ENCODE peak calls at places on chromosomes 6 and 20, in four cellular contexts. One of them, this sample, is unnamed.
A peak's percentile ranks its signal among the peaks of the same experiment; 100 is the strongest.

GRCh38 chr6:53342210-53342609 is 6.5 kb downstream of the ELOVL5 start:
- DNase-seq in LNCaP clone FGC: no peak
- DNase-seq in GM12865: no peak
- DNase-seq in heart left ventricle: no peak
- DNase-seq in this sample: no peak

GRCh38 chr6:66496659-66497058 is 789.6 kb upstream of the EYS start:
- DNase-seq in heart left ventricle: no peak
- DNase-seq in LNCaP clone FGC: peak; percentile 17
- DNase-seq in GM12865: no peak
- DNase-seq in this sample: peak; percentile 60

GRCh38 chr6:41894366-41895299 is 542 bp downstream of the USP49 start:
- DNase-seq in heart left ventricle: no peak
- DNase-seq in LNCaP clone FGC: no peak
- DNase-seq in GM12865: no peak
- DNase-seq in this sample: no peak

GRCh38 chr6:65170273-65170672 is 536.8 kb downstream of the EYS start:
- DNase-seq in GM12865: no peak
- DNase-seq in LNCaP clone FGC: no peak
- DNase-seq in heart left ventricle: no peak
- DNase-seq in this sample: no peak

GRCh38 chr6:119179842-119180241 is 101.4 kb upstream of the FAM184A start:
- DNase-seq in LNCaP clone FGC: no peak
- DNase-seq in heart left ventricle: no peak
- DNase-seq in GM12865: no peak
- DNase-seq in this sample: no peak

GRCh38 chr6:130681028-130681427 is 146.2 kb upstream of the SMLR1 start:
- DNase-seq in LNCaP clone FGC: no peak
- DNase-seq in GM12865: no peak
- DNase-seq in heart left ventricle: no peak
- DNase-seq in this sample: no peak

GRCh38 chr20:49990310-49990720 is 7.5 kb downstream of the SNAI1 start:
- DNase-seq in GM12865: no peak
- DNase-seq in heart left ventricle: no peak
- DNase-seq in LNCaP clone FGC: no peak
- DNase-seq in this sample: no peak

GRCh38 chr6:84356907-84357306 is 129.5 kb upstream of the CEP162 start:
- DNase-seq in LNCaP clone FGC: no peak
- DNase-seq in heart left ventricle: no peak
- DNase-seq in GM12865: no peak
- DNase-seq in this sample: no peak

GRCh38 chr6:39452306-39452705 is 129.8 kb upstream of the KCNK16 start:
- DNase-seq in GM12865: peak; percentile 8
- DNase-seq in LNCaP clone FGC: no peak
- DNase-seq in heart left ventricle: no peak
- DNase-seq in this sample: no peak

GRCh38 chr6:12456343-12456742 is 166.2 kb downstream of the EDN1 start:
- DNase-seq in GM12865: no peak
- DNase-seq in LNCaP clone FGC: no peak
- DNase-seq in heart left ventricle: no peak
- DNase-seq in this sample: no peak

GRCh38 chr20:61881416-61881815 is 184.3 kb downstream of the TAF4 start:
- DNase-seq in GM12865: no peak
- DNase-seq in heart left ventricle: no peak
- DNase-seq in LNCaP clone FGC: no peak
- DNase-seq in this sample: no peak

GRCh38 chr6:122692175-122692598 is 82.0 kb downstream of the PKIB start:
- DNase-seq in LNCaP clone FGC: no peak
- DNase-seq in heart left ventricle: no peak
- DNase-seq in GM12865: no peak
- DNase-seq in this sample: no peak

GRCh38 chr6:119129148-119129967 is 50.9 kb upstream of the FAM184A start:
- DNase-seq in heart left ventricle: no peak
- DNase-seq in GM12865: peak; percentile 78
- DNase-seq in LNCaP clone FGC: peak; percentile 53
- DNase-seq in this sample: peak; percentile 42

GRCh38 chr6:107801195-107801594 is 22.9 kb downstream of the SCML4 start:
- DNase-seq in heart left ventricle: no peak
- DNase-seq in GM12865: no peak
- DNase-seq in LNCaP clone FGC: no peak
- DNase-seq in this sample: no peak

GRCh38 chr6:33313709-33314514 is at the start of gene TAPBP:
- DNase-seq in GM12865: peak; percentile 93
- DNase-seq in LNCaP clone FGC: no peak
- DNase-seq in heart left ventricle: peak; percentile 63
- DNase-seq in this sample: peak; percentile 38

GRCh38 chr6:149084761-149085574 is 232.5 kb upstream of the TAB2 start:
- DNase-seq in heart left ventricle: no peak
- DNase-seq in GM12865: no peak
- DNase-seq in LNCaP clone FGC: no peak
- DNase-seq in this sample: no peak
- H3K4me3 ChIP-seq in heart left ventricle: no peak overlapping the region
- H3K4me3 ChIP-seq in GM12865: no peak overlapping the region
- H3K4me3 ChIP-seq in LNCaP clone FGC: no peak overlapping the region
- H3K4me3 ChIP-seq in this sample: no peak overlapping the region

GRCh38 chr6:43827898-43828297 is 57.9 kb downstream of the VEGFA start:
- DNase-seq in LNCaP clone FGC: no peak
- DNase-seq in heart left ventricle: no peak
- DNase-seq in GM12865: no peak
- DNase-seq in this sample: no peak

GRCh38 chr6:43831211-43831610 is 61.2 kb downstream of the VEGFA start:
- DNase-seq in GM12865: no peak
- DNase-seq in heart left ventricle: no peak
- DNase-seq in LNCaP clone FGC: no peak
- DNase-seq in this sample: no peak

GRCh38 chr6:43828711-43829110 is 58.7 kb downstream of the VEGFA start:
- DNase-seq in heart left ventricle: no peak
- DNase-seq in GM12865: peak; percentile 34
- DNase-seq in LNCaP clone FGC: no peak
- DNase-seq in this sample: no peak

GRCh38 chr6:43830775-43831174 is 60.8 kb downstream of the VEGFA start:
- DNase-seq in heart left ventricle: no peak
- DNase-seq in GM12865: no peak
- DNase-seq in LNCaP clone FGC: no peak
- DNase-seq in this sample: no peak

DNA sequence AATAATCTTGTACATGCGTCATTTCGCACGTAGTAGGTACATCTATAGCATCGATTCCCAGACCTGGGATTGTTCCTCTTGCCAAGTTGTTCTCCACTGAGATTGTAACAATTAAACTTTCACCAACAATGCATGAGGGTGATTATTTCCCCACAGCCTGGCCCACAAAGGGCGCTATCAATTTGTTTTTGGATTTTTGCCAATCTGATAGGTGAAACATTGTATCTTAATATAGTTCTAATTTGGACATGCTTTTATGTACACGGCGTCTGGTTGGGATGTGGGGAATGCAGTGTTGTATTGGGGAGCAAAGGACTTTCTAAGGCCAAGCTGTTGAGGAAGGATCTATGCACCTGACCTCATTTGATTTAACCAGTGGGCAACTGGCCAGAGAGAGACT is 59.5 kb downstream of the VEGFA start:
- DNase-seq in heart left ventricle: no peak
- DNase-seq in LNCaP clone FGC: no peak
- DNase-seq in GM12865: no peak
- DNase-seq in this sample: no peak
- H3K4me3 ChIP-seq in heart left ventricle: no peak overlapping the region
- H3K4me3 ChIP-seq in LNCaP clone FGC: no peak overlapping the region
- H3K4me3 ChIP-seq in GM12865: no peak overlapping the region
- H3K4me3 ChIP-seq in this sample: no peak overlapping the region

GRCh38 chr6:154690857-154691256 is 42.4 kb upstream of the SCAF8 start:
- DNase-seq in heart left ventricle: no peak
- DNase-seq in LNCaP clone FGC: no peak
- DNase-seq in GM12865: no peak
- DNase-seq in this sample: no peak

GRCh38 chr6:154683756-154684523 is 49.3 kb upstream of the SCAF8 start:
- DNase-seq in GM12865: peak; percentile 56
- DNase-seq in LNCaP clone FGC: no peak
- DNase-seq in heart left ventricle: no peak
- DNase-seq in this sample: no peak

GRCh38 chr6:154682633-154683125 is 50.5 kb upstream of the SCAF8 start:
- DNase-seq in heart left ventricle: no peak
- DNase-seq in GM12865: no peak
- DNase-seq in LNCaP clone FGC: no peak
- DNase-seq in this sample: no peak

GRCh38 chr6:154689654-154690053 is 43.6 kb upstream of the SCAF8 start:
- DNase-seq in heart left ventricle: no peak
- DNase-seq in LNCaP clone FGC: no peak
- DNase-seq in GM12865: no peak
- DNase-seq in this sample: no peak

DNA sequence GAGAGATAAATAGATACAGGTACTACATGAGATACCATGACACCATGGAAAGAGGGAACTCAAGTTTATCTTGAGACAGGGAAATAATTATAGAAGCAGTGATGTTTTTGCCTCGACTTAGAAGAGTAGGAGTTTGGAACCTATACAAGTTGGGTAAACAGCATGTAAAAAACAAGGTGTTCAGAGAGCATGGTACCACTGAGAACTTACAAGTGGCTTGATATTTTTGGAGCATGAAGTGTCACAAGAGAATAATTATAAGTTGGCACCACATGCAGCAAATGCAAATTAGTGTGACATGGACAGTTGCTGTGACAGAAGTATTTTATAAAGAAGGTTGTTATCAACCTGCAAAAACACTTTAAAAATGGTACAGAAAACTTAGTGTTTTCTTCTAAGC is 47.1 kb upstream of the SCAF8 start:
- DNase-seq in LNCaP clone FGC: no peak
- DNase-seq in GM12865: no peak
- DNase-seq in heart left ventricle: no peak
- DNase-seq in this sample: no peak
- H3K4me3 ChIP-seq in LNCaP clone FGC: no peak overlapping the region
- H3K4me3 ChIP-seq in GM12865: no peak overlapping the region
- H3K4me3 ChIP-seq in heart left ventricle: no peak overlapping the region
- H3K4me3 ChIP-seq in this sample: no peak overlapping the region

DNA sequence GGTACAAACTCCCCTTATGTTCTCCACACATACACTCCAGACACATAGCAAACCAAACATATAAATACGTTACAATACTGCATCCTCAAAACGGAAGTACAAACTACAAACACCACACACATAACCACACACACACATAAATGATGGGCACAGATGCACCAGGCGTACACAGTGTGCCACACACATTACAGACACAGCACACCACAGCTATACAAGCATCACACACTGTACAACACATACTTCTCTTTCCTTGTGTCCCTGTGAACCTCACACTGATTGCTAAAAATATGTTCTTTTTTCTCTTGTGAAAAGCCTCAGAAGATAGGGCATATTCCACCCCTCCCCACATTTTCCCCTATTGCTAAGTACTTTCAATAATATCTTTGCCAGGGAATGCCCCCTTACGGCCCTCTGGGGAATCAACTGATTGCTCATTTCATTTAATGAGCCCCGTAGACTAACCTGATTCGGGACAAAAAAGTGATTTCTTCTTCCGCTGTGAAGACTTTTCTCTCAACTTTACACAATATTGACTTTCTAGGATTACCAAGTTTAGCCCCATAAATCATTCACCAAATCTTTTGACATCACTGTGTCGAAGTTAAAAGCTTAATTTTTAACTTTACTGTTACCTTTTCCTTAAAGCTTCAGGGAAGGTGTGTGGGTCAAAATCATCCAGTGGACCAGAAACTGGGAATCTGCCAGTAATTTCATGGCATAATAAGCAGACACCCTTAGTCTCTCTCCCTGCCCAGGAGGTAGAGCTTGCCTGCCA is at the start of gene SLC17A1:
- DNase-seq in GM12865: no peak
- DNase-seq in LNCaP clone FGC: no peak
- DNase-seq in heart left ventricle: no peak
- DNase-seq in this sample: no peak
- H3K4me3 ChIP-seq in GM12865: no peak within 1 kb of the TSS
- H3K4me3 ChIP-seq in LNCaP clone FGC: no peak within 1 kb of the TSS
- H3K4me3 ChIP-seq in heart left ventricle: no peak within 1 kb of the TSS
- H3K4me3 ChIP-seq in this sample: no peak within 1 kb of the TSS

GRCh38 chr20:21714297-21715192 is 9.1 kb downstream of the PAX1 start:
- DNase-seq in GM12865: no peak
- DNase-seq in LNCaP clone FGC: no peak
- DNase-seq in heart left ventricle: no peak
- DNase-seq in this sample: no peak
- H3K4me3 ChIP-seq in GM12865: no peak overlapping the region
- H3K4me3 ChIP-seq in LNCaP clone FGC: no peak overlapping the region
- H3K4me3 ChIP-seq in heart left ventricle: no peak overlapping the region
- H3K4me3 ChIP-seq in this sample: no peak overlapping the region

GRCh38 chr20:51153867-51154707 is 131.2 kb upstream of the KCNG1 start:
- DNase-seq in heart left ventricle: no peak
- DNase-seq in GM12865: no peak
- DNase-seq in LNCaP clone FGC: no peak
- DNase-seq in this sample: no peak

GRCh38 chr20:51158226-51158625 is 135.3 kb upstream of the KCNG1 start:
- DNase-seq in LNCaP clone FGC: no peak
- DNase-seq in GM12865: no peak
- DNase-seq in heart left ventricle: no peak
- DNase-seq in this sample: no peak

GRCh38 chr20:51156796-51157119 is 133.9 kb upstream of the KCNG1 start:
- DNase-seq in GM12865: no peak
- DNase-seq in heart left ventricle: no peak
- DNase-seq in LNCaP clone FGC: no peak
- DNase-seq in this sample: no peak

GRCh38 chr20:51154708-51155690 is 132.1 kb upstream of the KCNG1 start:
- DNase-seq in heart left ventricle: no peak
- DNase-seq in LNCaP clone FGC: no peak
- DNase-seq in GM12865: no peak
- DNase-seq in this sample: no peak

GRCh38 chr20:51156041-51156795 is 133.3 kb upstream of the KCNG1 start:
- DNase-seq in heart left ventricle: no peak
- DNase-seq in LNCaP clone FGC: no peak
- DNase-seq in GM12865: no peak
- DNase-seq in this sample: no peak
- H3K4me3 ChIP-seq in heart left ventricle: no peak overlapping the region
- H3K4me3 ChIP-seq in LNCaP clone FGC: no peak overlapping the region
- H3K4me3 ChIP-seq in GM12865: no peak overlapping the region
- H3K4me3 ChIP-seq in this sample: no peak overlapping the region